ENCODE peak calls at places on chromosomes 3 and 15, in eight cellular contexts. One of them, this sample, is unnamed.
A peak's percentile ranks its signal among the peaks of the same experiment; 100 is the strongest.

GRCh38 chr3:52339612-52340011 is 23.5 kb downstream of the DNAH1 start:
- DNase-seq in transverse colon: peak; percentile 33
- DNase-seq in tibial nerve: peak; percentile 60
- DNase-seq in CD8-positive, alpha-beta T cell: peak; percentile 51
- DNase-seq in neuronal stem cell: peak; percentile 78
- DNase-seq in colonic mucosa: peak; percentile 56
- DNase-seq in body of pancreas: peak; percentile 69
- DNase-seq in sigmoid colon: no peak
- DNase-seq in this sample: peak; percentile 84

GRCh38 chr3:50155891-50156290 is 767 bp downstream of the SEMA3F start:
- DNase-seq in neuronal stem cell: no peak
- DNase-seq in colonic mucosa: no peak
- DNase-seq in transverse colon: no peak
- DNase-seq in CD8-positive, alpha-beta T cell: no peak
- DNase-seq in tibial nerve: no peak
- DNase-seq in sigmoid colon: no peak
- DNase-seq in body of pancreas: no peak
- DNase-seq in this sample: no peak

GRCh38 chr15:70113304-70113700 is 15.6 kb upstream of the TLE3 start:
- DNase-seq in tibial nerve: no peak
- DNase-seq in sigmoid colon: peak; percentile 79
- DNase-seq in neuronal stem cell: no peak
- DNase-seq in transverse colon: peak; percentile 38
- DNase-seq in body of pancreas: peak; percentile 67
- DNase-seq in CD8-positive, alpha-beta T cell: no peak
- DNase-seq in colonic mucosa: no peak
- DNase-seq in this sample: no peak

GRCh38 chr3:36647423-36647853 is 116.9 kb downstream of the DCLK3 start:
- DNase-seq in tibial nerve: no peak
- DNase-seq in neuronal stem cell: no peak
- DNase-seq in transverse colon: no peak
- DNase-seq in sigmoid colon: no peak
- DNase-seq in body of pancreas: no peak
- DNase-seq in CD8-positive, alpha-beta T cell: no peak
- DNase-seq in colonic mucosa: no peak
- DNase-seq in this sample: no peak

GRCh38 chr3:1693145-1693544 is 405.5 kb upstream of the CNTN4 start:
- DNase-seq in transverse colon: no peak
- DNase-seq in sigmoid colon: no peak
- DNase-seq in tibial nerve: no peak
- DNase-seq in colonic mucosa: no peak
- DNase-seq in body of pancreas: no peak
- DNase-seq in CD8-positive, alpha-beta T cell: no peak
- DNase-seq in neuronal stem cell: no peak
- DNase-seq in this sample: no peak

GRCh38 chr3:53846134-53846850 is at the start of the genes CHDH and IL17RB:
- DNase-seq in tibial nerve: no peak
- DNase-seq in neuronal stem cell: peak; percentile 65
- DNase-seq in colonic mucosa: peak; percentile 86
- DNase-seq in CD8-positive, alpha-beta T cell: no peak
- DNase-seq in body of pancreas: peak; percentile 90
- DNase-seq in sigmoid colon: no peak
- DNase-seq in transverse colon: peak; percentile 84
- DNase-seq in this sample: peak; percentile 80

GRCh38 chr15:80162059-80162554 is 9.3 kb downstream of the FAH start:
- DNase-seq in sigmoid colon: peak; percentile 77
- DNase-seq in body of pancreas: no peak
- DNase-seq in colonic mucosa: no peak
- DNase-seq in CD8-positive, alpha-beta T cell: no peak
- DNase-seq in neuronal stem cell: no peak
- DNase-seq in transverse colon: no peak
- DNase-seq in tibial nerve: no peak
- DNase-seq in this sample: no peak

GRCh38 chr3:184582583-184582982 is 21.0 kb downstream of the EPHB3 start:
- DNase-seq in colonic mucosa: no peak
- DNase-seq in transverse colon: no peak
- DNase-seq in body of pancreas: no peak
- DNase-seq in neuronal stem cell: no peak
- DNase-seq in CD8-positive, alpha-beta T cell: no peak
- DNase-seq in tibial nerve: no peak
- DNase-seq in sigmoid colon: peak; percentile 86
- DNase-seq in this sample: no peak

GRCh38 chr3:55619186-55619808 is 132.2 kb upstream of the WNT5A start:
- DNase-seq in body of pancreas: no peak
- DNase-seq in transverse colon: no peak
- DNase-seq in neuronal stem cell: no peak
- DNase-seq in CD8-positive, alpha-beta T cell: no peak
- DNase-seq in tibial nerve: no peak
- DNase-seq in colonic mucosa: no peak
- DNase-seq in sigmoid colon: no peak
- DNase-seq in this sample: no peak

GRCh38 chr3:117170112-117170511 is 460.5 kb downstream of the TUSC7 start:
- DNase-seq in sigmoid colon: no peak
- DNase-seq in neuronal stem cell: no peak
- DNase-seq in body of pancreas: no peak
- DNase-seq in transverse colon: no peak
- DNase-seq in colonic mucosa: no peak
- DNase-seq in CD8-positive, alpha-beta T cell: no peak
- DNase-seq in tibial nerve: no peak
- DNase-seq in this sample: no peak

GRCh38 chr3:186790261-186790981 is 7.0 kb downstream of the EIF4A2 start:
- DNase-seq in body of pancreas: no peak
- DNase-seq in tibial nerve: no peak
- DNase-seq in sigmoid colon: no peak
- DNase-seq in CD8-positive, alpha-beta T cell: no peak
- DNase-seq in colonic mucosa: no peak
- DNase-seq in transverse colon: no peak
- DNase-seq in neuronal stem cell: no peak
- DNase-seq in this sample: no peak

GRCh38 chr3:43203022-43203421 is 83.3 kb upstream of the SNRK start:
- DNase-seq in neuronal stem cell: no peak
- DNase-seq in sigmoid colon: no peak
- DNase-seq in tibial nerve: no peak
- DNase-seq in body of pancreas: no peak
- DNase-seq in colonic mucosa: no peak
- DNase-seq in transverse colon: no peak
- DNase-seq in CD8-positive, alpha-beta T cell: no peak
- DNase-seq in this sample: no peak

GRCh38 chr3:108862865-108863798 is 40.5 kb downstream of the TRAT1 start:
- DNase-seq in sigmoid colon: no peak
- DNase-seq in neuronal stem cell: no peak
- DNase-seq in transverse colon: no peak
- DNase-seq in CD8-positive, alpha-beta T cell: no peak
- DNase-seq in tibial nerve: no peak
- DNase-seq in colonic mucosa: no peak
- DNase-seq in body of pancreas: no peak
- DNase-seq in this sample: peak; percentile 84

GRCh38 chr3:16176391-16177030 is 2.0 kb downstream of the GALNT15 start:
- DNase-seq in tibial nerve: no peak
- DNase-seq in transverse colon: no peak
- DNase-seq in sigmoid colon: no peak
- DNase-seq in body of pancreas: no peak
- DNase-seq in colonic mucosa: no peak
- DNase-seq in CD8-positive, alpha-beta T cell: no peak
- DNase-seq in neuronal stem cell: no peak
- DNase-seq in this sample: no peak

GRCh38 chr3:169260296-169260695 is 403.2 kb downstream of the MECOM start:
- DNase-seq in tibial nerve: no peak
- DNase-seq in colonic mucosa: no peak
- DNase-seq in sigmoid colon: no peak
- DNase-seq in transverse colon: no peak
- DNase-seq in CD8-positive, alpha-beta T cell: no peak
- DNase-seq in body of pancreas: no peak
- DNase-seq in neuronal stem cell: no peak
- DNase-seq in this sample: no peak

GRCh38 chr15:73910904-73911303 is 15.4 kb upstream of the LOXL1 start:
- DNase-seq in body of pancreas: no peak
- DNase-seq in colonic mucosa: no peak
- DNase-seq in CD8-positive, alpha-beta T cell: no peak
- DNase-seq in sigmoid colon: no peak
- DNase-seq in tibial nerve: no peak
- DNase-seq in transverse colon: no peak
- DNase-seq in neuronal stem cell: no peak
- DNase-seq in this sample: no peak

GRCh38 chr3:175526609-175527280 is 667.6 kb downstream of the NAALADL2 start:
- DNase-seq in transverse colon: no peak
- DNase-seq in sigmoid colon: no peak
- DNase-seq in tibial nerve: no peak
- DNase-seq in body of pancreas: no peak
- DNase-seq in colonic mucosa: no peak
- DNase-seq in neuronal stem cell: no peak
- DNase-seq in CD8-positive, alpha-beta T cell: no peak
- DNase-seq in this sample: peak; percentile 10

DNA sequence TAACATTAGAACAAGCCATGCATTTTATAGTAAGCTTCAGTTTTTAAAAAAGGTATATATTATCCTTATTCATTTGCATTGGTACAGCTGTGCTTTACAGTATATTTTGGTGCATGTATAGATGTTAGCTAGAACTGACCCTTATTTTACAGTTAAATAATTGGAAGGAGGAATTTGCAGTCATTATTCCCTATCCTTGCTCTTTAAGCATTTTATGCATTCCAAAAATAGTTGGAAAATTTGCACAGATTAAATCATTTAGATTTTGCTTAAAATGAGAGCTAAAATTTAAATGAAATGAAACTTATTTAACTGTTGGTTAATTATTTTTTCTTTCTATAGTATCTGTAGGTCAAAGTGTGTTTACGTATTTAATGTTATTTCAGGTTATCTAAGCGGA is 667.1 kb downstream of the NAALADL2 start:
- DNase-seq in CD8-positive, alpha-beta T cell: no peak
- DNase-seq in colonic mucosa: no peak
- DNase-seq in tibial nerve: no peak
- DNase-seq in body of pancreas: no peak
- DNase-seq in sigmoid colon: no peak
- DNase-seq in neuronal stem cell: no peak
- DNase-seq in transverse colon: no peak
- DNase-seq in this sample: no peak
- H3K4me3 ChIP-seq in CD8-positive, alpha-beta T cell: no peak overlapping the region
- H3K4me3 ChIP-seq in colonic mucosa: no peak overlapping the region
- H3K4me3 ChIP-seq in tibial nerve: peak overlapping the region; percentile 31
- H3K4me3 ChIP-seq in body of pancreas: no peak overlapping the region
- H3K4me3 ChIP-seq in sigmoid colon: peak overlapping the region; percentile 11
- H3K4me3 ChIP-seq in neuronal stem cell: no peak overlapping the region
- H3K4me3 ChIP-seq in transverse colon: no peak overlapping the region
- H3K4me3 ChIP-seq in this sample: peak overlapping the region; percentile 35

GRCh38 chr15:99436472-99437314 is 129.1 kb upstream of the MEF2A start:
- DNase-seq in colonic mucosa: peak; percentile 23
- DNase-seq in neuronal stem cell: no peak
- DNase-seq in transverse colon: no peak
- DNase-seq in sigmoid colon: peak; percentile 54
- DNase-seq in tibial nerve: no peak
- DNase-seq in body of pancreas: no peak
- DNase-seq in CD8-positive, alpha-beta T cell: no peak
- DNase-seq in this sample: no peak
- H3K4me1 ChIP-seq in colonic mucosa: peaks cover 12% of the 10 kb centered on the region
- H3K4me1 ChIP-seq in neuronal stem cell: peaks cover 8% of the 10 kb centered on the region
- H3K4me1 ChIP-seq in transverse colon: peaks cover 46% of the 10 kb centered on the region
- H3K4me1 ChIP-seq in sigmoid colon: peaks cover 32% of the 10 kb centered on the region
- H3K4me1 ChIP-seq in tibial nerve: peaks cover 25% of the 10 kb centered on the region
- H3K4me1 ChIP-seq in body of pancreas: peaks cover 12% of the 10 kb centered on the region
- H3K4me1 ChIP-seq in CD8-positive, alpha-beta T cell: peaks cover 87% of the 10 kb centered on the region
- H3K4me1 ChIP-seq in this sample: peaks cover 7% of the 10 kb centered on the region

DNA sequence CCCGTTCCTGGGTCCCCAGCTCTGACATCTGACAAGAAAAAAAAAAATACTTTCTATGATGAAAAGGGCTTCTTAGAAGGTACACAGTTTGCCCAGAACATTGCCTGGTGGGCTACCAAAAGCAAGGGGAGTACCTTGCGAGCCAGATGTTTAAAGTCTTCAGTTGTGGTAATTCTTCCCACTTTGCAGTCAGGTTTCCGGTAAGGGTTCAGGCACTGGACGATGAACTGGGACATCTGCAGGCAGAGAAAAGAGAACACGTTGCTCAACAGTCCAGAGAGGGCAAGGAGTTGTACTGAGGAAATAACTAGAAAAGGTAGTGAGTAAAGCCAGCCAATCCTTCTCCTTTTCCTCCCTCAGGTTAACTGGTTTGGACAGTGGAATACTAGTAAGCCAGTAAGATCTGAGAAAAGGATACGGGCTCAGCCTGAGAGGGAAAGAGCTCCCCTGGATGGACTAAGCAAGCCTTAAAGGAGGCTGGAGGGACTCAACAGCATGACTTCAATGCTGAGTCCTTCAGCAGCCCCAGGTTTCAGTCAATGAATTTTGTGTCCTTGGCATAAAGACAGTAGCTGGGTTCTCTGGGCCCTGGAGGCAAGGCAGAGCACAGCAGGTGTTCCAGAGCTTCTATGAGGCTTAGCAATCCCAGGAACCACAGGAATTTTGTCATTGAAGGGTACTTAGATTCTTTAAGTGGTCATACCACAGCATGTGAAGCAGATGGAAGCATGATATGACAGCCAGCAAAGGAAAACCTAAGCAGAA is 38.2 kb downstream of the NBEAL2 start:
- DNase-seq in CD8-positive, alpha-beta T cell: no peak
- DNase-seq in tibial nerve: no peak
- DNase-seq in transverse colon: no peak
- DNase-seq in sigmoid colon: no peak
- DNase-seq in colonic mucosa: no peak
- DNase-seq in body of pancreas: no peak
- DNase-seq in neuronal stem cell: no peak
- DNase-seq in this sample: peak; percentile 15
- H3K27ac ChIP-seq in CD8-positive, alpha-beta T cell: peak overlapping the region; percentile 38
- H3K27ac ChIP-seq in tibial nerve: no peak overlapping the region
- H3K27ac ChIP-seq in transverse colon: no peak overlapping the region
- H3K27ac ChIP-seq in sigmoid colon: no peak overlapping the region
- H3K27ac ChIP-seq in colonic mucosa: no peak overlapping the region
- H3K27ac ChIP-seq in body of pancreas: peak overlapping the region; percentile 44
- H3K27ac ChIP-seq in neuronal stem cell: no peak overlapping the region
- H3K27ac ChIP-seq in this sample: peak overlapping the region; percentile 24

GRCh38 chr15:93074596-93074995 is 14.4 kb downstream of the RGMA start:
- DNase-seq in sigmoid colon: no peak
- DNase-seq in neuronal stem cell: no peak
- DNase-seq in body of pancreas: no peak
- DNase-seq in tibial nerve: no peak
- DNase-seq in CD8-positive, alpha-beta T cell: no peak
- DNase-seq in transverse colon: no peak
- DNase-seq in colonic mucosa: no peak
- DNase-seq in this sample: no peak

GRCh38 chr15:93071469-93071891 is 17.5 kb downstream of the RGMA start:
- DNase-seq in tibial nerve: no peak
- DNase-seq in sigmoid colon: no peak
- DNase-seq in body of pancreas: no peak
- DNase-seq in colonic mucosa: no peak
- DNase-seq in transverse colon: no peak
- DNase-seq in CD8-positive, alpha-beta T cell: no peak
- DNase-seq in neuronal stem cell: no peak
- DNase-seq in this sample: no peak

GRCh38 chr15:93072440-93073394 is 16.3 kb downstream of the RGMA start:
- DNase-seq in CD8-positive, alpha-beta T cell: no peak
- DNase-seq in tibial nerve: peak; percentile 78
- DNase-seq in sigmoid colon: peak; percentile 94
- DNase-seq in transverse colon: peak; percentile 63
- DNase-seq in colonic mucosa: peak; percentile 65
- DNase-seq in neuronal stem cell: peak; percentile 87
- DNase-seq in body of pancreas: peak; percentile 84
- DNase-seq in this sample: no peak

GRCh38 chr15:93072011-93072410 is 17.0 kb downstream of the RGMA start:
- DNase-seq in sigmoid colon: no peak
- DNase-seq in tibial nerve: no peak
- DNase-seq in colonic mucosa: no peak
- DNase-seq in CD8-positive, alpha-beta T cell: no peak
- DNase-seq in neuronal stem cell: no peak
- DNase-seq in transverse colon: no peak
- DNase-seq in body of pancreas: peak; percentile 24
- DNase-seq in this sample: no peak

GRCh38 chr15:93073465-93073952 is 15.5 kb downstream of the RGMA start:
- DNase-seq in neuronal stem cell: no peak
- DNase-seq in sigmoid colon: peak; percentile 83
- DNase-seq in CD8-positive, alpha-beta T cell: peak; percentile 35
- DNase-seq in transverse colon: no peak
- DNase-seq in tibial nerve: no peak
- DNase-seq in colonic mucosa: no peak
- DNase-seq in body of pancreas: no peak
- DNase-seq in this sample: no peak
- H3K4me3 ChIP-seq in neuronal stem cell: peak overlapping the region; percentile 74
- H3K4me3 ChIP-seq in sigmoid colon: peak overlapping the region; percentile 92
- H3K4me3 ChIP-seq in CD8-positive, alpha-beta T cell: no peak overlapping the region
- H3K4me3 ChIP-seq in transverse colon: peak overlapping the region; percentile 42
- H3K4me3 ChIP-seq in tibial nerve: peak overlapping the region; percentile 46
- H3K4me3 ChIP-seq in colonic mucosa: no peak overlapping the region
- H3K4me3 ChIP-seq in body of pancreas: no peak overlapping the region
- H3K4me3 ChIP-seq in this sample: no peak overlapping the region

This sample was measured in small intestine.